ENCODE peak calls at places on chromosomes 16 and 17, in nine cellular contexts. A, D, Q, I, L, C, W, R and H are unnamed samples.
A peak's percentile ranks its signal among the peaks of the same experiment; 100 is the strongest.

GRCh38 chr16:15721018-15721417 is 71.0 kb downstream of the NDE1 start:
- DNase-seq in Q (no peak), D (no peak), L (no peak), I (no peak), W (no peak), R (no peak), C (no peak), A (no peak), H (no peak)

GRCh38 chr17:69065113-69065512 is 4.4 kb upstream of the ABCA9 start:
- DNase-seq in Q (no peak), A (no peak), R (no peak), D (no peak), C (no peak), W (no peak), I (no peak), L (no peak), H (no peak)

GRCh38 chr16:81521141-81521626 is 76.6 kb downstream of the CMIP start:
- DNase-seq in Q (no peak), D (peak; percentile 50), I (no peak), C (no peak), L (no peak), A (no peak), W (no peak), R (peak; percentile 38), H (no peak)

GRCh38 chr17:63552211-63552610 is 1.9 kb downstream of the DCAF7 start:
- DNase-seq in L (peak; percentile 2), Q (peak; percentile 37), D (no peak), I (no peak), A (no peak), R (no peak), C (no peak), W (no peak), H (no peak)

GRCh38 chr17:8337802-8338744 is 1.6 kb upstream of the ODF4 start:
- DNase-seq in R (no peak), L (no peak), Q (no peak), C (no peak), I (peak; percentile 77), A (peak; percentile 85), D (no peak), W (no peak), H (no peak)

GRCh38 chr17:39872700-39873099 is 4.7 kb downstream of the ZPBP2 start:
- DNase-seq in Q (peak; percentile 48), R (no peak), C (no peak), D (no peak), W (no peak), A (peak; percentile 74), I (peak; percentile 35), L (no peak), H (no peak)

GRCh38 chr16:715448-716249 is 731 bp downstream of the METRN start:
- DNase-seq in R (no peak), W (no peak), I (peak; percentile 41), Q (peak; percentile 43), D (no peak), A (no peak), L (no peak), C (peak; percentile 61), H (no peak)

GRCh38 chr17:55208078-55208812 is 56.5 kb upstream of the HLF start:
- DNase-seq in C (no peak), R (no peak), I (no peak), Q (no peak), A (no peak), L (no peak), D (no peak), W (no peak), H (no peak)

GRCh38 chr17:80538484-80538883 is 6.2 kb upstream of the RPTOR start:
- DNase-seq in Q (no peak), L (no peak), W (no peak), C (no peak), D (no peak), A (no peak), R (no peak), I (no peak), H (no peak)

GRCh38 chr17:31697838-31698237 is 161.2 kb downstream of the COPRS start:
- DNase-seq in W (no peak), I (no peak), D (no peak), Q (no peak), A (no peak), L (no peak), R (no peak), C (no peak), H (no peak)

GRCh38 chr17:78366109-78366848 is 6.4 kb upstream of the SOCS3 start:
- DNase-seq in C (no peak), W (no peak), D (no peak), Q (peak; percentile 67), I (no peak), R (no peak), L (no peak), A (no peak), H (no peak)

GRCh38 chr17:56313201-56313600 is 159.9 kb downstream of the ANKFN1 start:
- DNase-seq in I (no peak), L (no peak), A (no peak), Q (no peak), R (no peak), C (no peak), W (no peak), D (no peak), H (no peak)